ENCODE peak calls at places on chromosomes 5 and 9, in eight cellular contexts. J, H, S, Q, W, Y, I and F are unnamed samples.

GRCh38 chr5:73532195-73532594 is 33.2 kb downstream of the ANKRA2 start:
- DNase-seq in S (no peak), I (no peak), W (no peak), J (no peak), Q (no peak), H (no peak), Y (no peak), F (no peak)

GRCh38 chr9:125990793-125991220 is 243.6 kb downstream of the PBX3 start:
- DNase-seq in Q (peak), S (no peak), I (no peak), J (no peak), H (no peak), Y (no peak), W (no peak), F (no peak)

GRCh38 chr5:102540251-102540812 is 41.5 kb upstream of the SLCO6A1 start:
- DNase-seq in H (no peak), Y (no peak), W (peak), J (no peak), Q (no peak), S (no peak), I (no peak), F (no peak)

GRCh38 chr5:131150408-131150807 is 14.6 kb downstream of the HINT1 start:
- DNase-seq in I (no peak), Q (no peak), H (no peak), S (no peak), Y (no peak), W (no peak), J (no peak), F (no peak)

GRCh38 chr5:115616492-115616891 is 9.3 kb downstream of the TMED7 start:
- DNase-seq in Q (no peak), H (no peak), J (no peak), S (no peak), I (no peak), W (no peak), Y (no peak), F (no peak)

GRCh38 chr5:153900703-153901395 is 137.9 kb downstream of the FAM114A2 start:
- DNase-seq in W (peak), Q (no peak), Y (no peak), S (peak), J (no peak), I (no peak), H (peak), F (no peak)

GRCh38 chr5:167949435-167949834 is 342.0 kb upstream of the WWC1 start:
- DNase-seq in S (no peak), I (peak), Q (no peak), Y (no peak), H (no peak), J (no peak), W (no peak), F (no peak)

GRCh38 chr9:68869020-68869419 is 144.9 kb downstream of the PRKACG start:
- DNase-seq in J (no peak), H (no peak), Q (no peak), S (no peak), W (no peak), Y (no peak), I (no peak), F (no peak)

GRCh38 chr5:32103521-32103920 is 70.6 kb downstream of the GOLPH3 start:
- DNase-seq in I (no peak), Y (no peak), J (no peak), Q (no peak), W (no peak), H (no peak), S (no peak), F (no peak)

GRCh38 chr9:16964228-16964627 is 93.8 kb upstream of the BNC2 start:
- DNase-seq in H (peak), Q (no peak), J (no peak), S (peak), W (peak), I (peak), Y (no peak), F (no peak)

GRCh38 chr5:140567136-140567818 is 2.6 kb downstream of the SLC35A4 start:
- DNase-seq in Q (no peak), J (no peak), I (no peak), W (no peak), Y (no peak), S (no peak), H (no peak), F (no peak)

GRCh38 chr5:174317261-174317894 is 271.9 kb downstream of the NSG2 start:
- DNase-seq in Q (peak), H (no peak), J (no peak), S (peak), Y (peak), I (peak), W (peak), F (no peak)

GRCh38 chr5:15646351-15646750 is 146.4 kb downstream of the FBXL7 start:
- DNase-seq in I (no peak), W (peak), Y (no peak), J (no peak), S (no peak), Q (no peak), H (no peak), F (no peak)

GRCh38 chr9:80090317-80090716 is 518.6 kb downstream of the TLE4 start:
- DNase-seq in J (no peak), S (no peak), Y (no peak), H (no peak), I (no peak), Q (no peak), W (no peak), F (no peak)